ENCODE peak calls at places on chromosomes 13 and 19, in five cellular contexts. One of them, this sample, is unnamed.

GRCh38 chr13:102651392-102651791 is 43.5 kb downstream of the METTL21C start:
- DNase-seq in esophagus muscularis mucosa: no peak
- DNase-seq in omental fat pad: no peak
- DNase-seq in cardiac muscle cell: no peak
- DNase-seq in psoas muscle: no peak
- DNase-seq in this sample: no peak

GRCh38 chr19:46009530-46010510 is 13.0 kb downstream of the PGLYRP1 start:
- DNase-seq in esophagus muscularis mucosa: no peak
- DNase-seq in psoas muscle: peak; percentile 67
- DNase-seq in omental fat pad: peak; percentile 83
- DNase-seq in cardiac muscle cell: peak; percentile 71
- DNase-seq in this sample: no peak

GRCh38 chr19:6802336-6803035 is 30.0 kb downstream of the VAV1 start:
- DNase-seq in omental fat pad: no peak
- DNase-seq in psoas muscle: peak; percentile 27
- DNase-seq in cardiac muscle cell: no peak
- DNase-seq in esophagus muscularis mucosa: peak; percentile 92
- DNase-seq in this sample: no peak

GRCh38 chr19:6765738-6766356 is 1.4 kb downstream of the SH2D3A start:
- DNase-seq in psoas muscle: no peak
- DNase-seq in cardiac muscle cell: no peak
- DNase-seq in esophagus muscularis mucosa: no peak
- DNase-seq in omental fat pad: no peak
- DNase-seq in this sample: no peak

GRCh38 chr19:45729774-45730388 is 815 bp downstream of the FBXO46 start:
- DNase-seq in cardiac muscle cell: no peak
- DNase-seq in omental fat pad: no peak
- DNase-seq in esophagus muscularis mucosa: no peak
- DNase-seq in psoas muscle: no peak
- DNase-seq in this sample: no peak

GRCh38 chr13:31182987-31183386 is 16.8 kb upstream of the B3GLCT start:
- DNase-seq in omental fat pad: no peak
- DNase-seq in cardiac muscle cell: no peak
- DNase-seq in psoas muscle: no peak
- DNase-seq in esophagus muscularis mucosa: no peak
- DNase-seq in this sample: no peak

GRCh38 chr19:8069116-8069973 is 16.8 kb downstream of the CCL25 start:
- DNase-seq in omental fat pad: no peak
- DNase-seq in esophagus muscularis mucosa: no peak
- DNase-seq in psoas muscle: no peak
- DNase-seq in cardiac muscle cell: no peak
- DNase-seq in this sample: no peak

GRCh38 chr19:32464279-32464678 is 58.7 kb downstream of the DPY19L3 start:
- DNase-seq in esophagus muscularis mucosa: no peak
- DNase-seq in omental fat pad: no peak
- DNase-seq in cardiac muscle cell: no peak
- DNase-seq in psoas muscle: no peak
- DNase-seq in this sample: no peak

GRCh38 chr13:94030415-94031119 is 448.9 kb downstream of the DCT start:
- DNase-seq in esophagus muscularis mucosa: no peak
- DNase-seq in cardiac muscle cell: peak; percentile 48
- DNase-seq in psoas muscle: no peak
- DNase-seq in omental fat pad: no peak
- DNase-seq in this sample: no peak

GRCh38 chr19:6232567-6232966 is 47.2 kb downstream of the MLLT1 start:
- DNase-seq in esophagus muscularis mucosa: no peak
- DNase-seq in cardiac muscle cell: no peak
- DNase-seq in psoas muscle: peak; percentile 35
- DNase-seq in omental fat pad: no peak
- DNase-seq in this sample: no peak

GRCh38 chr19:40524655-40525054 is 52.0 kb upstream of the SHKBP1 start:
- DNase-seq in cardiac muscle cell: no peak
- DNase-seq in esophagus muscularis mucosa: no peak
- DNase-seq in psoas muscle: no peak
- DNase-seq in omental fat pad: no peak
- DNase-seq in this sample: no peak

GRCh38 chr19:40524133-40524549 is 52.5 kb upstream of the SHKBP1 start:
- DNase-seq in cardiac muscle cell: no peak
- DNase-seq in omental fat pad: no peak
- DNase-seq in esophagus muscularis mucosa: no peak
- DNase-seq in psoas muscle: no peak
- DNase-seq in this sample: no peak

GRCh38 chr19:40519352-40520322 is 52.8 kb downstream of the SPTBN4 start:
- DNase-seq in psoas muscle: no peak
- DNase-seq in omental fat pad: no peak
- DNase-seq in cardiac muscle cell: no peak
- DNase-seq in esophagus muscularis mucosa: no peak
- DNase-seq in this sample: no peak

GRCh38 chr19:40523322-40524047 is 53.2 kb upstream of the SHKBP1 start:
- DNase-seq in psoas muscle: peak; percentile 49
- DNase-seq in omental fat pad: no peak
- DNase-seq in esophagus muscularis mucosa: no peak
- DNase-seq in cardiac muscle cell: peak; percentile 77
- DNase-seq in this sample: no peak

GRCh38 chr19:40521276-40521675 is 54.5 kb downstream of the SPTBN4 start:
- DNase-seq in esophagus muscularis mucosa: no peak
- DNase-seq in cardiac muscle cell: no peak
- DNase-seq in omental fat pad: no peak
- DNase-seq in psoas muscle: no peak
- DNase-seq in this sample: no peak
- TF ChIP-seq CTCF in esophagus muscularis mucosa: peak; percentile 31
- TF ChIP-seq CTCF in cardiac muscle cell: peak; percentile 43
- TF ChIP-seq CTCF in omental fat pad: no peak
- TF ChIP-seq CTCF in psoas muscle: peak; percentile 28
- TF ChIP-seq CTCF in this sample: no peak

GRCh38 chr13:111153977-111154332 is 38.8 kb downstream of the ARHGEF7 start:
- DNase-seq in esophagus muscularis mucosa: no peak
- DNase-seq in cardiac muscle cell: no peak
- DNase-seq in psoas muscle: no peak
- DNase-seq in omental fat pad: peak; percentile 29
- DNase-seq in this sample: no peak
- TF ChIP-seq CTCF in esophagus muscularis mucosa: peak; percentile 16
- TF ChIP-seq CTCF in cardiac muscle cell: peak; percentile 31
- TF ChIP-seq CTCF in psoas muscle: no peak
- TF ChIP-seq CTCF in omental fat pad: no peak
- TF ChIP-seq CTCF in this sample: peak; percentile 2

GRCh38 chr13:32233062-32233461 is 82.1 kb downstream of the ZAR1L start:
- DNase-seq in psoas muscle: no peak
- DNase-seq in cardiac muscle cell: no peak
- DNase-seq in omental fat pad: no peak
- DNase-seq in esophagus muscularis mucosa: peak; percentile 21
- DNase-seq in this sample: no peak
- TF ChIP-seq CTCF in psoas muscle: no peak
- TF ChIP-seq CTCF in cardiac muscle cell: no peak
- TF ChIP-seq CTCF in omental fat pad: no peak
- TF ChIP-seq CTCF in esophagus muscularis mucosa: no peak
- TF ChIP-seq CTCF in this sample: no peak

DNA sequence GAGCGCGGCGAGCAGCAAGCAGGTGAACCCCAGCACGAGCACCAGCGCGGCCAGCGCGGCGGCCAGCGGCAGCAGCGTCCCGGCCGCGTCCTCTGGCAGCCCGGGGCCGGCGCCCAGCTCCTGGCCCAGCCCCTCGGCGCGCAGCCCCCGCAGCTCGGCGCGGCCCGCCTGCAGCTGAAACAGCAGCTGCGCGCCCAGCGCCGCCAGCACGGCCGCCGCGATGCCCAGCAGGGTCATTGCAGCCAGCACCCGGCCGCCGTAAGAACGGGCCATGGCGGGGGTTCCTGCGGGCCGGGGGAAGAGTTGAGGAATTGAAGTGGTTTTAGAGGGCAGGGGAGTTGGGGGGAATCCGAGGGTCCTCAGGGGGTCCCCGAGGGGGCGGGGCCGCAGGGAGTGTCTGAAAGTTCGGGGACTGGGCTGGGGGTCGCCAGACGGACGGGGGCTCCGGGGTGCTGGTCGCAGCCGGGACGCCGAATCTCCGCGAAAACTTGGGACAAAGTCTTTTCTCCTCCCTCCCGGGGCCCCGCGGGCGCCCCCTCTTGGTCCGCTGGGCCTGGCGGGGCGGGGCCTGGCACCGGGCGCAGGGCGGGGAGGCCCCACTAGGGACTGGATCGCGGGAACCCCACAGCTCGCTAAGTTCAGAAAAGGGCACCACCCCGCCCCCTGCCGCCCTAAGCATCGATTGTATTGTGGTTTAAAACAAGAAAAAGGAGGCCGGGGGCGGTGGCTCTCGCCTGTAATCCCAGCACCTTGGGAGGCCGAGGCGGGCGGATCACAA is at the start of gene TMEM221:
- DNase-seq in psoas muscle: peak; percentile 59
- DNase-seq in cardiac muscle cell: peak; percentile 71
- DNase-seq in omental fat pad: no peak
- DNase-seq in esophagus muscularis mucosa: no peak
- DNase-seq in this sample: no peak
- TF ChIP-seq CTCF in psoas muscle: peak; percentile 35
- TF ChIP-seq CTCF in cardiac muscle cell: peak; percentile 62
- TF ChIP-seq CTCF in omental fat pad: no peak
- TF ChIP-seq CTCF in esophagus muscularis mucosa: peak; percentile 55
- TF ChIP-seq CTCF in this sample: peak; percentile 15